ENCODE peak calls at places on chromosome 12, in seven cellular contexts. J is heart left ventricle, M is transverse colon, N is spleen, R is A549, S is lung, T is GM12878. K is an unnamed sample. For H3K4me1, the result is how much of the 10 kb centered on the place peaks cover.

GRCh38 chr12:10331642-10332239 is 24.1 kb downstream of the KLRD1 start:
- DNase-seq in J (no peak), M (no peak), N (no peak), R (peak), S (no peak), T (no peak), K (no peak)

GRCh38 chr12:37546206-37546605 is 770.4 kb upstream of the ALG10B start:
- DNase-seq in J (no peak), M (no peak), N (no peak), R (no peak), S (no peak), T (no peak), K (no peak)

GRCh38 chr12:106913456-106913855 is 42.3 kb upstream of the TMEM263 start:
- DNase-seq in J (no peak), M (no peak), N (peak), R (no peak), S (no peak), T (no peak), K (no peak)

GRCh38 chr12:11876301-11876700 is 194.4 kb upstream of the BCL2L14 start:
- DNase-seq in J (no peak), M (no peak), N (no peak), R (no peak), S (no peak), T (no peak), K (no peak)

GRCh38 chr12:89928467-89928866 is 219.8 kb upstream of the ATP2B1 start:
- DNase-seq in J (no peak), M (no peak), N (no peak), R (no peak), S (no peak), T (no peak), K (no peak)

GRCh38 chr12:104520242-104520900 is 63.6 kb downstream of the CHST11 start:
- DNase-seq in J (no peak), M (no peak), N (no peak), R (no peak), S (no peak), T (peak), K (no peak)

GRCh38 chr12:53543539-53543938 is 36.3 kb upstream of the NPFF start:
- DNase-seq in J (peak), M (peak), N (no peak), R (peak), S (peak), T (peak), K (peak)

GRCh38 chr12:32106517-32107366 is at the start of gene BICD1:
- DNase-seq in J (peak), M (peak), N (peak), R (peak), S (peak), T (peak), K (peak)

GRCh38 chr12:45433441-45433868 is 217.6 kb downstream of the ANO6 start:
- DNase-seq in J (no peak), M (no peak), N (no peak), R (no peak), S (no peak), T (no peak), K (no peak)

GRCh38 chr12:112007945-112008344 is 5.0 kb downstream of the TMEM116 start:
- DNase-seq in J (no peak), M (no peak), N (no peak), R (no peak), S (no peak), T (no peak), K (no peak)

GRCh38 chr12:50017653-50018052 is 7.6 kb downstream of the RACGAP1 start:
- DNase-seq in J (no peak), M (no peak), N (no peak), R (no peak), S (no peak), T (no peak), K (no peak)

GRCh38 chr12:46516933-46517578 is 144.5 kb upstream of the SLC38A2 start:
- DNase-seq in J (no peak), M (no peak), N (no peak), R (no peak), S (no peak), T (peak), K (no peak)

GRCh38 chr12:131734336-131735152 is 23.7 kb downstream of the SFSWAP start:
- DNase-seq in J (no peak), M (no peak), N (no peak), R (no peak), S (no peak), T (no peak), K (no peak)

GRCh38 chr12:110937104-110937641 is 16.8 kb upstream of the MYL2 start:
- DNase-seq in J (peak), M (peak), N (peak), R (peak), S (peak), T (no peak), K (peak)

GRCh38 chr12:40104461-40105264 is 1.2 kb downstream of the SLC2A13 start:
- DNase-seq in J (peak), M (peak), N (no peak), R (peak), S (no peak), T (no peak), K (no peak)

GRCh38 chr12:50110762-50111416 is 1.1 kb upstream of the COX14 start:
- DNase-seq in J (peak), M (peak), N (peak), R (no peak), S (peak), T (peak), K (peak)

GRCh38 chr12:126182619-126183236 is 1117.5 kb downstream of the AACS start:
- DNase-seq in J (no peak), M (no peak), N (no peak), R (no peak), S (no peak), T (no peak), K (no peak)

GRCh38 chr12:65756956-65757511 is 67.2 kb upstream of the HMGA2 start:
- DNase-seq in J (no peak), M (no peak), N (no peak), R (no peak), S (no peak), T (peak), K (no peak)

GRCh38 chr12:92943482-92944250 is 14.6 kb upstream of the EEA1 start:
- DNase-seq in J (no peak), M (no peak), N (no peak), R (no peak), S (no peak), T (no peak), K (no peak)

GRCh38 chr12:51269174-51270066 is 795 bp downstream of the SMAGP start:
- DNase-seq in J (peak), M (peak), N (peak), R (peak), S (peak), T (no peak), K (no peak)

GRCh38 chr12:128727999-128728398 is 95.8 kb downstream of the SLC15A4 start:
- DNase-seq in J (no peak), M (no peak), N (no peak), R (no peak), S (no peak), T (no peak), K (no peak)

GRCh38 chr12:69846976-69847375 is 21.9 kb downstream of the MYRFL start:
- DNase-seq in J (no peak), M (no peak), N (no peak), R (no peak), S (no peak), T (no peak), K (no peak)

GRCh38 chr12:63319386-63319785 is 168.4 kb upstream of the AVPR1A start:
- DNase-seq in J (no peak), M (no peak), N (no peak), R (peak), S (no peak), T (no peak), K (no peak)

GRCh38 chr12:47834199-47835016 is 14.7 kb upstream of the HDAC7 start:
- DNase-seq in J (no peak), M (no peak), N (peak), R (no peak), S (no peak), T (no peak), K (no peak)
- H3K4me1 ChIP-seq in J (under half), M (under half), N (half or more), R (under half), S (under half), T (half or more), K (under half)

GRCh38 chr12:119157528-119157927 is 21.2 kb upstream of the HSPB8 start:
- DNase-seq in J (peak), M (no peak), N (peak), R (no peak), S (no peak), T (no peak), K (peak)

GRCh38 chr12:119153477-119154434 is 25.0 kb upstream of the HSPB8 start:
- DNase-seq in J (peak), M (peak), N (peak), R (no peak), S (peak), T (no peak), K (peak)

GRCh38 chr12:119154435-119154818 is 24.3 kb upstream of the HSPB8 start:
- DNase-seq in J (no peak), M (no peak), N (peak), R (no peak), S (no peak), T (no peak), K (no peak)

GRCh38 chr12:119158004-119158776 is 20.5 kb upstream of the HSPB8 start:
- DNase-seq in J (peak), M (no peak), N (no peak), R (no peak), S (no peak), T (no peak), K (no peak)

GRCh38 chr12:119156401-119156800 is 22.3 kb upstream of the HSPB8 start:
- DNase-seq in J (no peak), M (no peak), N (peak), R (no peak), S (no peak), T (no peak), K (no peak)
- TF ChIP-seq CTCF in J (peak), M (no peak), N (no peak), R (no peak), S (no peak), T (no peak), K (peak)

GRCh38 chr12:116199160-116199559 is 78.3 kb downstream of the MED13L start:
- DNase-seq in J (no peak), M (no peak), N (no peak), R (no peak), S (no peak), T (no peak), K (no peak)
- H3K4me1 ChIP-seq in J (under half), M (under half), N (half or more), R (half or more), S (under half), T (under half), K (under half)

GRCh38 chr12:44247588-44247987 is 411.7 kb downstream of the TMEM117 start:
- DNase-seq in J (no peak), M (no peak), N (no peak), R (no peak), S (no peak), T (no peak), K (no peak)
- TF ChIP-seq CTCF in J (no peak), M (no peak), N (no peak), R (no peak), S (no peak), T (peak), K (no peak)

DNA sequence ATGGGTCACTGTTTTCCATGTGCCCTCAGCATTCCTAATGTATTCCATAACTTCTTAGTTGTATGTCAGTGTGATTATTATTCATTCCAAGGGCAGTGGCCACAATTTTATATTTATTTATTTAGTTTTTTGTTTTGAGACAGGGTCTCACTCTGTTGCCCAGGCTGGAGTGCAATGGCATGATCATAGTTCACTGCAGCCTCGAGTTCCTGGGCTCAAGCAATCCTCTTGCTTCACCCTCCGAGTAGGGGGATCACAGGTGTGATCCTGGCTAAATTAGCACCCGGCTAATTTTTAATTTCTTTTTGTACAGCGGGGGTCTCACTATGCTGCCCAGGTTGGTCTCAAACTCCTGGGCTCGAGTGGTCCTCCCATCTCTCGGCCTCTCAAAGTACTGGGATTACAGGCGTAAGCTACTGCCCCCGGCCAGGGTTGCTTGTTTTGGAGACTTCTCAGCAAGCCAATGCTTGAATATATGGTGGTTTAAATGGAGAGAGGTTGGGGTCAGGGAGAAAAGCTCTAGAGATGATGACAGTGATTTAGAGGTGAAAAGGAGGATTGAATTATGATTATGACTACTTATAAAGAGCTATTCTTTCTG is 7.6 kb downstream of the GPRC5A start:
- DNase-seq in J (no peak), M (no peak), N (no peak), R (no peak), S (no peak), T (no peak), K (no peak)
- H3K4me1 ChIP-seq in J (under half), M (under half), N (under half), R (half or more), S (under half), T (under half), K (under half)

DNA sequence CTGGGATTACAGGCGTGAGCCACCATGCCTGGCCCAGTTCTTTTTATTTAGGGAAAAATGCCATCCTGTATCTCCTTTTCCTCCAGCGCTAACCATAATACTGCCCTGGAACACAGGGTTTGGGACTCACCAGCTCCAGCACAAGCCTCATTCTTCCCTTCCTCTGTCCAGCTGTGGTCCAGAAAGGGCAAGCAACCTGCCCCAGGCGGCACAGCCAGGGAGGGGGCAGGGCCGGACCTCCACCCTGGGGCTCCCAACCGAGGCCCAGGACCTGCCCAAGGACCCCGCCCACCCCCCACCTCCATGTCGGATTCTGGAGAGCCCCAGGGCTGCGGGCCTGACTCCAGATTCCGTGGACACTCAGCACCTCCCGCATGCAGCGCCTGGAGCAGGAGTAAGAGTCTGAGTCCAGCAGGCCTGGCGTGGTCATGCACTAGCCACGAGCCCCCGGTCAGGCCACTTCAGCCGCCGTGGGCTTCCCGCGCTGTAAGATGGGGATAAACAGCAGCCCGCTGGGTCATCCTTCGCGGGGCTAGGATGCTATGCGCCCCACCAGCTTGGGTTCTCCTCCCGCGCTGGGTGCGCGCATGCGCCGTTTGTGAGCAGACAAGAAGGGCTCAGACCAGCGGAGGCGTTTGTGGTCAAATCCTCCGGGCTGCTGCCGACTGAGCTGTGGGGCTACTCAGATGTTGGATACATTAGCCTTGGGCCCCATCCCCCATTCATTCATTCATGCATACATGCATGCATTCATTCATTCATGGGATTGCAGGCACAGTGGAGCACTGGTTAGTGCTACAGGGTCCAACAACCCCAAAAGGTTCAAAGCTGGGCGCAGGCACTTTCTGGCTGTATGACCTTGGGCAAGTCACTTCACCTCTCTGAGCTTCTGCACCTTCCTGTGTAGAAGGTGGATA is 16.3 kb downstream of the TMEM119 start:
- DNase-seq in J (no peak), M (no peak), N (peak), R (no peak), S (no peak), T (no peak), K (no peak)
- TF ChIP-seq CTCF in J (no peak), M (no peak), N (no peak), R (no peak), S (no peak), T (no peak), K (no peak)

DNA sequence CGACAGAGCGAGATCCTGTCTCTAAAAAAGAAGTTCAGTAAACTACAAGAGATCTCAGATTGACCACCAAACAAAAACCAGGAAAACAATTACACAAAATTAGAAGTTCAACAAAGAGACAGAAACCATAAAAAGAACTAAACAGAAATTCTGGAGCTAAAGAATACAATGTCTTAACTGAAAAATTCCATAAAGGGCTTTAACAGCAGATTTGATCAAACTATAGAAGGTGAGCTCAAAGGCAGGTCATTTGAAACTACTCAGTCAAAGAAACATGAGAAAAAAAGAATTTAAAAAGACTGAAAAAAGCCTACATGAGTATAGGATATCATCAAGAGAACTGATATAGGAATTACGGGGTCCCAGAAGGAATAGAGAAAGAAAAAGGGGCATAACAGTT is 71.2 kb downstream of the ITPR2 start:
- DNase-seq in J (no peak), M (no peak), N (no peak), R (no peak), S (no peak), T (no peak), K (no peak)
- H3K4me1 ChIP-seq in J (under half), M (under half), N (under half), R (under half), S (under half), T (under half), K (under half)

K was measured in right atrium auricular region.